ENCODE peak calls at places on chromosomes 4 and X, in five cellular contexts. One of them, this sample, is unnamed.
A peak's percentile ranks its signal among the peaks of the same experiment; 100 is the strongest.

GRCh38 chrX:103124284-103124683 is 31.3 kb upstream of the NXF3 start:
- DNase-seq in retinal pigment epithelial cell: no peak
- DNase-seq in HFF-Myc: no peak
- DNase-seq in SK-N-SH: no peak
- DNase-seq in gastrocnemius medialis: no peak
- DNase-seq in this sample: no peak

GRCh38 chrX:39756086-39756883 is 341.5 kb downstream of the BCOR start:
- DNase-seq in retinal pigment epithelial cell: no peak
- DNase-seq in HFF-Myc: no peak
- DNase-seq in SK-N-SH: no peak
- DNase-seq in gastrocnemius medialis: peak; percentile 71
- DNase-seq in this sample: no peak

GRCh38 chr4:186204103-186204559 is 12.8 kb downstream of the CYP4V2 start:
- DNase-seq in retinal pigment epithelial cell: no peak
- DNase-seq in HFF-Myc: no peak
- DNase-seq in SK-N-SH: peak; percentile 61
- DNase-seq in gastrocnemius medialis: no peak
- DNase-seq in this sample: no peak

GRCh38 chr4:74097631-74098550 is 1.1 kb downstream of the CXCL2 start:
- DNase-seq in retinal pigment epithelial cell: no peak
- DNase-seq in HFF-Myc: no peak
- DNase-seq in SK-N-SH: no peak
- DNase-seq in gastrocnemius medialis: no peak
- DNase-seq in this sample: no peak

GRCh38 chr4:128880662-128881061 is 71.2 kb downstream of the JADE1 start:
- DNase-seq in retinal pigment epithelial cell: no peak
- DNase-seq in HFF-Myc: no peak
- DNase-seq in SK-N-SH: no peak
- DNase-seq in gastrocnemius medialis: no peak
- DNase-seq in this sample: no peak

GRCh38 chr4:81405900-81406401 is 65.8 kb downstream of the RASGEF1B start:
- DNase-seq in retinal pigment epithelial cell: peak; percentile 42
- DNase-seq in HFF-Myc: peak; percentile 43
- DNase-seq in SK-N-SH: peak; percentile 47
- DNase-seq in gastrocnemius medialis: no peak
- DNase-seq in this sample: no peak

GRCh38 chr4:121790976-121791375 is 10.1 kb upstream of the EXOSC9 start:
- DNase-seq in retinal pigment epithelial cell: no peak
- DNase-seq in HFF-Myc: no peak
- DNase-seq in SK-N-SH: no peak
- DNase-seq in gastrocnemius medialis: no peak
- DNase-seq in this sample: no peak

GRCh38 chrX:41145920-41146608 is 60.8 kb downstream of the USP9X start:
- DNase-seq in retinal pigment epithelial cell: peak; percentile 48
- DNase-seq in HFF-Myc: peak; percentile 52
- DNase-seq in SK-N-SH: no peak
- DNase-seq in gastrocnemius medialis: no peak
- DNase-seq in this sample: no peak

GRCh38 chr4:8228319-8229250 is 29.5 kb downstream of the SH3TC1 start:
- DNase-seq in retinal pigment epithelial cell: no peak
- DNase-seq in HFF-Myc: peak; percentile 77
- DNase-seq in SK-N-SH: no peak
- DNase-seq in gastrocnemius medialis: peak; percentile 86
- DNase-seq in this sample: peak; percentile 76

GRCh38 chr4:113976937-113977855 is 2.3 kb downstream of the ARSJ start:
- DNase-seq in retinal pigment epithelial cell: no peak
- DNase-seq in HFF-Myc: no peak
- DNase-seq in SK-N-SH: no peak
- DNase-seq in gastrocnemius medialis: no peak
- DNase-seq in this sample: no peak

GRCh38 chrX:110401142-110401541 is 42.5 kb downstream of the RTL9 start:
- DNase-seq in retinal pigment epithelial cell: no peak
- DNase-seq in HFF-Myc: no peak
- DNase-seq in SK-N-SH: no peak
- DNase-seq in gastrocnemius medialis: no peak
- DNase-seq in this sample: no peak

GRCh38 chrX:20254712-20255299 is 11.9 kb downstream of the RPS6KA3 start:
- DNase-seq in retinal pigment epithelial cell: no peak
- DNase-seq in HFF-Myc: no peak
- DNase-seq in SK-N-SH: no peak
- DNase-seq in gastrocnemius medialis: no peak
- DNase-seq in this sample: no peak

GRCh38 chr4:123259676-123260428 is 136.7 kb upstream of the SPRY1 start:
- DNase-seq in retinal pigment epithelial cell: no peak
- DNase-seq in HFF-Myc: no peak
- DNase-seq in SK-N-SH: no peak
- DNase-seq in gastrocnemius medialis: no peak
- DNase-seq in this sample: no peak

GRCh38 chrX:6228720-6229119 is at the start of gene NLGN4X:
- DNase-seq in retinal pigment epithelial cell: no peak
- DNase-seq in HFF-Myc: no peak
- DNase-seq in SK-N-SH: peak; percentile 45
- DNase-seq in gastrocnemius medialis: no peak
- DNase-seq in this sample: no peak

GRCh38 chrX:12999422-12999821 is 24.5 kb downstream of the TMSB4X start:
- DNase-seq in retinal pigment epithelial cell: no peak
- DNase-seq in HFF-Myc: no peak
- DNase-seq in SK-N-SH: no peak
- DNase-seq in gastrocnemius medialis: no peak
- DNase-seq in this sample: no peak

GRCh38 chrX:40237745-40238178 is 140.0 kb upstream of the BCOR start:
- DNase-seq in retinal pigment epithelial cell: no peak
- DNase-seq in HFF-Myc: no peak
- DNase-seq in SK-N-SH: no peak
- DNase-seq in gastrocnemius medialis: no peak
- DNase-seq in this sample: no peak

GRCh38 chr4:1683371-1683902 is 676 bp downstream of the FAM53A start:
- DNase-seq in retinal pigment epithelial cell: peak; percentile 51
- DNase-seq in HFF-Myc: peak; percentile 52
- DNase-seq in SK-N-SH: no peak
- DNase-seq in gastrocnemius medialis: peak; percentile 28
- DNase-seq in this sample: peak; percentile 68

GRCh38 chr4:185467991-185468390 is 3.5 kb downstream of the CCDC110 start:
- DNase-seq in retinal pigment epithelial cell: no peak
- DNase-seq in HFF-Myc: no peak
- DNase-seq in SK-N-SH: no peak
- DNase-seq in gastrocnemius medialis: no peak
- DNase-seq in this sample: no peak

GRCh38 chr4:74364649-74365491 is at the start of gene EREG:
- DNase-seq in retinal pigment epithelial cell: no peak
- DNase-seq in HFF-Myc: peak; percentile 59
- DNase-seq in SK-N-SH: peak; percentile 23
- DNase-seq in gastrocnemius medialis: no peak
- DNase-seq in this sample: no peak

GRCh38 chr4:137635108-137635507 is 102.8 kb upstream of the PCDH18 start:
- DNase-seq in retinal pigment epithelial cell: no peak
- DNase-seq in HFF-Myc: no peak
- DNase-seq in SK-N-SH: no peak
- DNase-seq in gastrocnemius medialis: peak; percentile 18
- DNase-seq in this sample: no peak

GRCh38 chrX:47502591-47503222 is 19.7 kb upstream of the ZNF41 start:
- DNase-seq in retinal pigment epithelial cell: no peak
- DNase-seq in HFF-Myc: no peak
- DNase-seq in SK-N-SH: no peak
- DNase-seq in gastrocnemius medialis: no peak
- DNase-seq in this sample: no peak

GRCh38 chr4:184362338-184362737 is 112.0 kb downstream of the IRF2 start:
- DNase-seq in retinal pigment epithelial cell: no peak
- DNase-seq in HFF-Myc: no peak
- DNase-seq in SK-N-SH: no peak
- DNase-seq in gastrocnemius medialis: no peak
- DNase-seq in this sample: peak; percentile 54

GRCh38 chrX:151754641-151755215 is 20.2 kb downstream of the CNGA2 start:
- DNase-seq in retinal pigment epithelial cell: no peak
- DNase-seq in HFF-Myc: no peak
- DNase-seq in SK-N-SH: no peak
- DNase-seq in gastrocnemius medialis: no peak
- DNase-seq in this sample: peak; percentile 18

GRCh38 chr4:48641401-48641800 is 138.7 kb downstream of the FRYL start:
- DNase-seq in retinal pigment epithelial cell: no peak
- DNase-seq in HFF-Myc: no peak
- DNase-seq in SK-N-SH: no peak
- DNase-seq in gastrocnemius medialis: no peak
- DNase-seq in this sample: no peak

GRCh38 chrX:2692221-2693122 is 1.4 kb downstream of the CD99 start:
- DNase-seq in retinal pigment epithelial cell: no peak
- DNase-seq in HFF-Myc: no peak
- DNase-seq in SK-N-SH: peak; percentile 17
- DNase-seq in gastrocnemius medialis: peak; percentile 39
- DNase-seq in this sample: peak; percentile 78

GRCh38 chr4:27112587-27112986 is 251.9 kb downstream of the STIM2 start:
- DNase-seq in retinal pigment epithelial cell: no peak
- DNase-seq in HFF-Myc: no peak
- DNase-seq in SK-N-SH: no peak
- DNase-seq in gastrocnemius medialis: no peak
- DNase-seq in this sample: no peak

GRCh38 chr4:184016742-184017668 is 111.9 kb downstream of the STOX2 start:
- DNase-seq in retinal pigment epithelial cell: no peak
- DNase-seq in HFF-Myc: no peak
- DNase-seq in SK-N-SH: peak; percentile 71
- DNase-seq in gastrocnemius medialis: no peak
- DNase-seq in this sample: no peak

GRCh38 chr4:185518069-185518468 is 17.2 kb downstream of the PDLIM3 start:
- DNase-seq in retinal pigment epithelial cell: no peak
- DNase-seq in HFF-Myc: no peak
- DNase-seq in SK-N-SH: no peak
- DNase-seq in gastrocnemius medialis: no peak
- DNase-seq in this sample: no peak

GRCh38 chr4:96599752-96600151 is 759.9 kb downstream of the PDHA2 start:
- DNase-seq in retinal pigment epithelial cell: no peak
- DNase-seq in HFF-Myc: no peak
- DNase-seq in SK-N-SH: no peak
- DNase-seq in gastrocnemius medialis: no peak
- DNase-seq in this sample: no peak

DNA sequence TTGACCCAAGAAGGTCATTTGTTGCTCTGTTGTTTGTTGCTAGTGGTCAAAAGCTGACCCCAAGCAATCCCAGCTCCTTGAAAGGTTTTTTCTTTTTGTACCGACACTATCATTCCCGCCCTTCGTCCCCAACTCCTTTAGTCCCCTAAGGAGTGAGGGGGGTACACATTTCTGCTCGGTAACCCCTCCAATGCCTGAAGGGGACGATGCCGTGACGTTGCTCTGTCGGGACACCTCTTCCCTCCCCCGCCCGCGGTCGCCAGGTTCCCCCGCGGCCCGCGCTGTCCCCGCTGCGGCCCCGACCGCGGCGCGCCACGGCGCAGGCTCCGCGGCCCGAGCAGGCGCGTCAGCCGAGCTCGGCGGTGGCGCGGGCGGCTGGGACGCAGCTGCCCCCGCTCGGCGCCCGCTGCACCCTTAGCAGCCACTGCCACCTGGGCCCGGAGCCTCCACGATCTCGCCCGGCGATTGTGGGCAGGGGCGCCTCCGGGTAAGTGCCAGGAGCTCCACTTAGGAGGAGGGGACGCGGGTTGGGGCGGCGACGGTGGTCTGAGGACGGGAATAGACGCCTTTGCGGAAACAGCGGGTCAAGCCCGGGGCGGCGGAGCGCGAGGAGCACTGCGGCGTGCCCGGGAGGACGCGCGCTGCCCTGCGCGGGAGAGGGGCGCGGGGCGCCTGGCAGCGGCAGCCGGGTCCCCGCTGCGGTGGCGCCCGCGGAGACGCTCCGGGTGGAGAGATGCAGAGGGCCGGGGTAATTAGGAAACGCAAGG is at the start of gene GLRB:
- DNase-seq in retinal pigment epithelial cell: no peak
- DNase-seq in HFF-Myc: no peak
- DNase-seq in SK-N-SH: peak; percentile 89
- DNase-seq in gastrocnemius medialis: no peak
- DNase-seq in this sample: no peak
- H3K4me3 ChIP-seq in retinal pigment epithelial cell: peak within 1 kb of the TSS; percentile 89
- H3K4me3 ChIP-seq in HFF-Myc: peak within 1 kb of the TSS; percentile 68
- H3K4me3 ChIP-seq in SK-N-SH: peak within 1 kb of the TSS; percentile 92
- H3K4me3 ChIP-seq in gastrocnemius medialis: peak within 1 kb of the TSS; percentile 74
- H3K4me3 ChIP-seq in this sample: peak within 1 kb of the TSS; percentile 65

GRCh38 chrX:70411475-70411874 is 11.6 kb upstream of the GDPD2 start:
- DNase-seq in retinal pigment epithelial cell: no peak
- DNase-seq in HFF-Myc: no peak
- DNase-seq in SK-N-SH: no peak
- DNase-seq in gastrocnemius medialis: no peak
- DNase-seq in this sample: no peak
- TF ChIP-seq CTCF in retinal pigment epithelial cell: no peak
- TF ChIP-seq CTCF in HFF-Myc: no peak
- TF ChIP-seq CTCF in SK-N-SH: no peak
- TF ChIP-seq CTCF in gastrocnemius medialis: no peak
- TF ChIP-seq CTCF in this sample: no peak

GRCh38 chr4:165096776-165097175 is 15.9 kb downstream of the TMEM192 start:
- DNase-seq in retinal pigment epithelial cell: peak; percentile 11
- DNase-seq in HFF-Myc: no peak
- DNase-seq in SK-N-SH: peak; percentile 32
- DNase-seq in gastrocnemius medialis: no peak
- DNase-seq in this sample: peak; percentile 9

GRCh38 chr4:165094873-165095272 is 17.8 kb downstream of the TMEM192 start:
- DNase-seq in retinal pigment epithelial cell: no peak
- DNase-seq in HFF-Myc: no peak
- DNase-seq in SK-N-SH: no peak
- DNase-seq in gastrocnemius medialis: no peak
- DNase-seq in this sample: no peak

DNA sequence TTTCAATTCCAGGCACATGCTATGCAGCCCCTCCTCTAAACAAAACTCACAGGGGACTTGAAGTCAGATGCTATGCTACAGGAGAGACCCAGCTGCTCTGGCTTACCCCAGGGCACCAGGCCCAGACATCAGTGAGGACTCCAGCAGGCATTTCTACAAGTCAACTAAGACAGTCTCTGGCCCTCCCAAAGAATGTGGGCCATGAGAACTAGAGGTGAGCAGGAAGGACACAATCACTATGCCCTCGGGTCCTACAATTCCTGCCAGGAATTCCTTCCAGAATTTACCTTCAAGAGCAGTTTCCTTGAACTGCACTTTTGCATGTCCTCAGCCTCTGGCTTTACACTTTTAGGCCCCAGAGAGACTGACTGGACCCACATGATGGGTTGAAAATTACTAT is 17.4 kb downstream of the TMEM192 start:
- DNase-seq in retinal pigment epithelial cell: no peak
- DNase-seq in HFF-Myc: no peak
- DNase-seq in SK-N-SH: no peak
- DNase-seq in gastrocnemius medialis: no peak
- DNase-seq in this sample: peak; percentile 16
- H3K4me3 ChIP-seq in retinal pigment epithelial cell: no peak overlapping the region
- H3K4me3 ChIP-seq in HFF-Myc: no peak overlapping the region
- H3K4me3 ChIP-seq in SK-N-SH: no peak overlapping the region
- H3K4me3 ChIP-seq in gastrocnemius medialis: no peak overlapping the region
- H3K4me3 ChIP-seq in this sample: no peak overlapping the region

GRCh38 chr4:145891958-145892357 is 46.7 kb downstream of the ZNF827 start:
- DNase-seq in retinal pigment epithelial cell: no peak
- DNase-seq in HFF-Myc: no peak
- DNase-seq in SK-N-SH: no peak
- DNase-seq in gastrocnemius medialis: no peak
- DNase-seq in this sample: no peak
- TF ChIP-seq CTCF in retinal pigment epithelial cell: no peak
- TF ChIP-seq CTCF in HFF-Myc: no peak
- TF ChIP-seq CTCF in SK-N-SH: no peak
- TF ChIP-seq CTCF in gastrocnemius medialis: no peak
- TF ChIP-seq CTCF in this sample: no peak

This sample was measured in right atrium auricular region.